ENCODE peak calls at places on chromosome 22, in eight cellular contexts. V, E, A, G, R, F, Z and J are unnamed samples. For H3K36me3 and H3K9me3, the result is how much of the 10 kb centered on the place peaks cover.

GRCh38 chr22:46858181-46858771 is 95.8 kb downstream of the TBC1D22A start:
- DNase-seq in V (no peak), E (no peak), A (no peak), G (no peak), R (no peak), F (no peak), Z (no peak), J (no peak)

GRCh38 chr22:22410121-22410520 is 98.4 kb downstream of the ZNF280B start:
- DNase-seq in V (no peak), E (no peak), A (no peak), G (no peak), R (peak), F (no peak), Z (peak), J (peak)

GRCh38 chr22:32839776-32840571 is 38.5 kb downstream of the TIMP3 start:
- DNase-seq in V (no peak), E (peak), A (no peak), G (no peak), R (no peak), F (no peak), Z (no peak), J (no peak)

GRCh38 chr22:29225422-29226090 is 19.9 kb downstream of the EMID1 start:
- DNase-seq in V (no peak), E (no peak), A (no peak), G (no peak), R (peak), F (peak), Z (peak), J (no peak)

GRCh38 chr22:30277547-30278344 is 11.1 kb upstream of the OSM start:
- DNase-seq in V (peak), E (no peak), A (no peak), G (no peak), R (no peak), F (no peak), Z (no peak), J (no peak)

GRCh38 chr22:26675687-26676273 is 18.4 kb downstream of the MIAT start:
- DNase-seq in V (no peak), E (no peak), A (no peak), G (no peak), R (no peak), F (no peak), Z (no peak), J (no peak)

GRCh38 chr22:17777005-17777716 is 2.9 kb upstream of the BID start:
- DNase-seq in V (no peak), E (no peak), A (peak), G (peak), R (no peak), F (no peak), Z (no peak), J (peak)

GRCh38 chr22:21941921-21942320 is 10.7 kb downstream of the PPM1F start:
- DNase-seq in V (no peak), E (no peak), A (no peak), G (no peak), R (no peak), F (no peak), Z (no peak), J (no peak)

GRCh38 chr22:22803285-22803853 is 84.2 kb upstream of the IGLL5 start:
- DNase-seq in V (no peak), E (no peak), A (no peak), G (no peak), R (no peak), F (no peak), Z (no peak), J (no peak)

GRCh38 chr22:19717691-19718254 is 3.5 kb downstream of the SEPTIN5 start:
- DNase-seq in V (peak), E (peak), A (peak), G (peak), R (peak), F (peak), Z (peak), J (peak)

GRCh38 chr22:34833982-34834510 is 231.9 kb upstream of the ISX start:
- DNase-seq in V (no peak), E (no peak), A (no peak), G (no peak), R (no peak), F (no peak), Z (no peak), J (no peak)

GRCh38 chr22:28983788-28984441 is 77.7 kb downstream of the C22orf31 start:
- DNase-seq in V (no peak), E (no peak), A (no peak), G (no peak), R (no peak), F (no peak), Z (no peak), J (no peak)

GRCh38 chr22:17138451-17139042 is 17.4 kb upstream of the TMEM121B start:
- DNase-seq in V (peak), E (no peak), A (no peak), G (no peak), R (no peak), F (no peak), Z (no peak), J (no peak)

GRCh38 chr22:28229566-28230483 is 310.8 kb upstream of the PITPNB start:
- DNase-seq in V (no peak), E (no peak), A (no peak), G (no peak), R (no peak), F (peak), Z (no peak), J (no peak)

GRCh38 chr22:41528938-41529561 is 15.2 kb downstream of the POLR3H start:
- DNase-seq in V (no peak), E (no peak), A (no peak), G (no peak), R (no peak), F (no peak), Z (no peak), J (no peak)

GRCh38 chr22:41531736-41532477 is 12.4 kb downstream of the POLR3H start:
- DNase-seq in V (no peak), E (no peak), A (no peak), G (no peak), R (no peak), F (no peak), Z (no peak), J (no peak)

GRCh38 chr22:41532908-41533825 is 11.1 kb downstream of the POLR3H start:
- DNase-seq in V (peak), E (peak), A (peak), G (peak), R (peak), F (peak), Z (peak), J (peak)

GRCh38 chr22:41531422-41531727 is 12.9 kb downstream of the POLR3H start:
- DNase-seq in V (no peak), E (no peak), A (no peak), G (no peak), R (no peak), F (no peak), Z (no peak), J (no peak)

GRCh38 chr22:41530612-41531421 is 13.5 kb downstream of the POLR3H start:
- DNase-seq in V (no peak), E (no peak), A (no peak), G (no peak), R (no peak), F (no peak), Z (no peak), J (no peak)
- H3K36me3 ChIP-seq in V (under half), E (under half), A (under half), G (under half), R (half or more), F (half or more), Z (under half), J (under half)

DNA sequence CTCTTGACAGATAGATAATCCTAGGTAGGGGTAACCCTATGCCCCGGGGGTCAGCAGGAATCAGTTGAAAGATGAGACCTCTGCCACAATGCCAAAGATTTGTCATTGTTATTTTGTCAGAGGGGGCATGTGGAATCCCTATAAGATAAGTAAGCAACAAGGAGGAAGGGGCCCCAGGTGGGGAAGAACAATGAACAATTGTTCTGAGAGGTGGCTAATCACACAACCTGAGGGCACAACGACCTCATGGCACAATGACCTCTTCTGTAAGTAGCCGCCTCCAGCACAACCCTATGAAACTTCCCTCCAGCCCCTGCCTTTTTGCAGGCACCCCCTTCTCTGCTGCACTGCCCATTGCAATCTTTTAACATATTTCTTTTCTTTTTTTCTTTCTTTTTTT is 11.8 kb upstream of the FBLN1 start:
- DNase-seq in V (no peak), E (no peak), A (no peak), G (no peak), R (no peak), F (no peak), Z (no peak), J (no peak)
- H3K9me3 ChIP-seq in V (under half), E (under half), A (under half), G (under half), R (under half), F (under half), Z (under half), J (under half)

DNA sequence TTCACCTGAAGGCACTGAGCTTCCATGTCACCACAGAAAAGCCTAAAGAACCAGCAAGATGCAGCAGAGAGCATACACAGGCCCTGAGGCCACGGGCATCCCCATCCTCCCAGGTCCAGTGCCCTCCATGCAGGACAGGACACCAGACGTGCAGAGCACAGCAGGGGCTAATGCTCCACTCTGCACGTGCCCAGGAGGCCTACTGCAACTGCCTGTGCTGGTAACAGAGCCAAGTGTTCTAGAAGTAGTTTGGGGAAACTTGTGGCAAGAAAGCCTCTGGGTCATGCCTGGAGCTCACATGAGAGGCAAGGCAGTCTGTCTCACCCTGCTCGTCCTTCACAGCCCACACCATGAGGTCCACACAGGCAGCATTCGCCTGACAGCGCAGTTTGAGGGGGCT is 30.7 kb downstream of the SERPIND1 start:
- DNase-seq in V (no peak), E (no peak), A (no peak), G (no peak), R (no peak), F (no peak), Z (no peak), J (no peak)
- H3K36me3 ChIP-seq in V (half or more), E (under half), A (half or more), G (under half), R (half or more), F (half or more), Z (under half), J (under half)

DNA sequence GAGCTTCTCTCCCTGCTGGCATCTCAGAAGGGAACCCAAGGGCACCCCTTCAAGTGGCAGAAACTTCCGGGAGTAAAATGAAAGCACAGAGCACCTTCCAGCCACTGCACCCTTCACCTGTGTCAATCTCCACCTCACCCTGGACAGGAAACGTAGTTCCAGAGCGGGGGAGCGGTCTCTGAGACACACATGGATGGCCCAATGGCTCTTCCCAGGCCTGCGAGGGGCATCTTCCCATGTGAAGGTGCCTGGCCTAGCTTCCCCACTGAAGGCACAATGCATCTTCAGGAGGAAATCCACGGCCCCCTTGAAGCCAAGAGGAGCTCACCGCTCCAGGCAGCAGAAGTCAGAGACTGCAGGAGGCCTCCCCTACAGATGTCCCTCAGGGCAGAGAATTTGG is 234.2 kb downstream of the BRD1 start:
- DNase-seq in V (no peak), E (no peak), A (no peak), G (no peak), R (no peak), F (no peak), Z (no peak), J (no peak)
- H3K9me3 ChIP-seq in V (under half), E (under half), A (under half), G (under half), R (under half), F (under half), Z (under half), J (under half)

DNA sequence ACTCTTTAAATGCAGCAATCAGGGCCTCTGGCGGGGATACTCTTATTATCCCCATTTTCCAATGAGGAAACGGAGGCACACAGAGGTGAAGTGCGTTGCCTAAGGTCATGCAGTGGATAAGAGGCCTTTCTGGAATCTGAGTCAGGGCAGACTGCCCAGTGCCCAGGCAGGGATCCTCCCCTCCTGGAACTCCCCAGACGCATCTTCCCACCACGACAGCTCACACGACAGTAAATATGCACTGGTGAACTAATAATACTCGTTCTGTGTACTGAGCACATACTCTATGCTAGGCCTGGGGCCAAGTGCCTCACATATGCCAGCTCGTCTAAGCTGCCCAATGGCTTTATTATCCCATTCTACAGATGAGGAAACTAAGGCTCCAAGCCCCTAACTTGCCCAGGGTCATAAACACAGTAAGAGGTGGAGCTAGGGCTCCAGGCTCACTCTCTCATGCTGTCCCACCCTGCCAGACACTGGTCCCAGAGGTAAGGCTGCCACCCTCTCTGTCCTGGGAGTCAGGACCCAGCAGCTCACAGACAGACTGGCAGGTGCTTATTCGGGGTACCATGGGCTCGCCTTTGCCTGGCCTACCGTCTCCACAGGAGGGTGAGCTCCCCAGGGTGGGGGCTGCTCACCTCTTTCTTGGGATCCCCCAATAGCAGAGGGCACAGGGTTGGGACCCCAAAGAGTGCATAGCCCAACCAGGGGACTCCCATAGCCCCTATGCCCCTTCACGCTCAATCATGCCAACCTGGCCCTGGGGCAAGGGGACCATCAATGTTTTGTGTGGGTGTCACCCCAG is 2.3 kb downstream of the IL2RB start:
- DNase-seq in V (no peak), E (no peak), A (no peak), G (no peak), R (no peak), F (no peak), Z (no peak), J (no peak)
- H3K36me3 ChIP-seq in V (under half), E (under half), A (under half), G (under half), R (under half), F (under half), Z (under half), J (under half)

GRCh38 chr22:48696371-48696770 is 1131.3 kb downstream of the BRD1 start:
- DNase-seq in V (no peak), E (no peak), A (no peak), G (no peak), R (no peak), F (no peak), Z (no peak), J (no peak)

GRCh38 chr22:48695731-48696305 is 1131.9 kb downstream of the BRD1 start:
- DNase-seq in V (no peak), E (no peak), A (no peak), G (no peak), R (no peak), F (no peak), Z (no peak), J (no peak)

GRCh38 chr22:48693377-48694135 is 1134.1 kb downstream of the BRD1 start:
- DNase-seq in V (no peak), E (no peak), A (no peak), G (no peak), R (no peak), F (peak), Z (no peak), J (no peak)

GRCh38 chr22:48694296-48694883 is 1133.3 kb downstream of the BRD1 start:
- DNase-seq in V (no peak), E (no peak), A (no peak), G (no peak), R (no peak), F (peak), Z (no peak), J (no peak)

GRCh38 chr22:48695251-48695650 is 1132.4 kb downstream of the BRD1 start:
- DNase-seq in V (no peak), E (no peak), A (no peak), G (no peak), R (no peak), F (no peak), Z (no peak), J (no peak)
- H3K9me3 ChIP-seq in V (under half), E (under half), A (under half), G (under half), R (under half), F (under half), Z (under half), J (under half)

DNA sequence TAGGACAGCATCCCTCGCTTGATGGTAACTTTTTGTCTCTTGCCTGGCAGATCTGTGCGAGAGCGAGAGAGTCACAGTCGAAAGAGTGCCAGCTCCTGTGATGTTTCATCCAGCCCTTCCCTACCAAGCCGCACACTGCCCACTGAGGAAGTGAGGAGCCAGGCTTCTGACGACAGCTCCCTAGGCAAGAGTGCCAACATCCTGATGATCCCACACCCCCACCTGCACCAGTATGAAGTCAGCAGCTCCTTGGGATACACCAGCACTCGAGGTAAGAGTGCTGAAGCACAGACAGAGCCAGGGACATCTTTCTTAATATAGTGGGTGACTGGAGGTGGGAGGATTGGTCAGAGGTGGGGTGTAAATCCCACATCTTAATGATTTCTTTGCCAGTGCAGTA is 61.1 kb downstream of the DEPDC5 start:
- DNase-seq in V (no peak), E (no peak), A (no peak), G (no peak), R (no peak), F (no peak), Z (no peak), J (no peak)
- H3K36me3 ChIP-seq in V (under half), E (under half), A (half or more), G (half or more), R (half or more), F (half or more), Z (under half), J (under half)

DNA sequence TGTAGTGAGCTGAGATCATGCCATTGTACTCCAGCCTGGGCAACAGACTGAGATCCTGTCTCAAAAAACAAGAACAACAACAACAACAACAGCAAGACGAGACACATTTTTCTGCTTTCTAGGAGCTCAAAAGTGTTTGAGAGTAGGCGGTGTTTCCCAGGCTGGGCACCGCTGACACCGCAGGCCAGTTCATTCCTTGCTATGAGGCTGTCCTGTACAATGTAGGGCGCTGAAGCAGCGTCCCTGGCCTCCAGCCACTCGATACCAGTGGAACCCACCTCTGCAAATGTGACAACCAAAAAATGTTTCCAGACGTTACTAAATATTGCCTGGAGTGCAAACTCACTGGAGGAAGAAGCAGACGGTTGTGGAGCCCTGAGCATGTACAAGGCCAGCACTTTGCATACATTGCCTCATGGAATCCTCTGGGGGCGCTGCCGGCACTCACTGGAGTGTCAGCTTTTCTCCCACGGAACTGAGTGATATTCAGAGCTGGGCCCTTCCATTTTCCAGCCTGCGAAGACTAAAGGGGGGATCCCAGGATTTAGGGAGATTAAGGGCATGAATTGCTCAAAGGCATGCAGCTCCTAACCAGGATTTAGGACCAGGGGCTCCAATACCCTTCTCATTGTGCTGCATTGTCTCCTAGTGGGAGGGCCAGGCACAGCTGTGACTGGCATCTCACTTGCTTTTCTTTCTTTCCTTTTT is 5.8 kb upstream of the MIEF1 start:
- DNase-seq in V (peak), E (peak), A (peak), G (no peak), R (peak), F (peak), Z (peak), J (peak)
- H3K9me3 ChIP-seq in V (under half), E (under half), A (under half), G (under half), R (under half), F (under half), Z (under half), J (under half)

GRCh38 chr22:49791682-49792081 is 36.0 kb downstream of the BRD1 start:
- DNase-seq in V (no peak), E (no peak), A (no peak), G (no peak), R (no peak), F (no peak), Z (no peak), J (no peak)

GRCh38 chr22:49793296-49793695 is 34.4 kb downstream of the BRD1 start:
- DNase-seq in V (no peak), E (no peak), A (no peak), G (no peak), R (no peak), F (no peak), Z (no peak), J (no peak)

GRCh38 chr22:49789289-49790141 is 38.2 kb downstream of the BRD1 start:
- DNase-seq in V (no peak), E (peak), A (peak), G (peak), R (peak), F (peak), Z (peak), J (peak)

GRCh38 chr22:49792107-49792506 is 35.6 kb downstream of the BRD1 start:
- DNase-seq in V (no peak), E (no peak), A (no peak), G (no peak), R (no peak), F (peak), Z (no peak), J (no peak)

GRCh38 chr22:49790912-49791311 is 36.8 kb downstream of the BRD1 start:
- DNase-seq in V (no peak), E (peak), A (no peak), G (no peak), R (no peak), F (peak), Z (no peak), J (no peak)
- H3K36me3 ChIP-seq in V (half or more), E (under half), A (half or more), G (under half), R (half or more), F (under half), Z (under half), J (under half)

GRCh38 chr22:48464246-48464645 is 1363.4 kb downstream of the BRD1 start:
- DNase-seq in V (no peak), E (no peak), A (no peak), G (no peak), R (no peak), F (no peak), Z (no peak), J (no peak)

GRCh38 chr22:48459259-48459658 is 1368.4 kb downstream of the BRD1 start:
- DNase-seq in V (no peak), E (no peak), A (no peak), G (no peak), R (no peak), F (no peak), Z (no peak), J (no peak)

GRCh38 chr22:48456449-48456848 is 1371.2 kb downstream of the BRD1 start:
- DNase-seq in V (no peak), E (no peak), A (no peak), G (no peak), R (no peak), F (peak), Z (no peak), J (no peak)

GRCh38 chr22:48459859-48460823 is 1367.5 kb downstream of the BRD1 start:
- DNase-seq in V (no peak), E (no peak), A (no peak), G (no peak), R (no peak), F (no peak), Z (no peak), J (no peak)
- H3K9me3 ChIP-seq in V (under half), E (under half), A (under half), G (under half), R (under half), F (under half), Z (under half), J (under half)